ENCODE peak calls at places on chromosomes 1 and 21, in seven cellular contexts. One of them, this sample, is unnamed.

GRCh38 chr1:213374369-213374768 is 323.3 kb downstream of the RPS6KC1 start:
- DNase-seq in GM12865: peak
- DNase-seq in heart right ventricle: peak
- DNase-seq in coronary artery: no peak
- DNase-seq in cardiac fibroblast: peak
- DNase-seq in cardiac muscle cell: peak
- DNase-seq in pancreas: peak
- DNase-seq in this sample: peak

GRCh38 chr1:86912501-86912900 is 1.4 kb downstream of the SELENOF start:
- DNase-seq in pancreas: no peak
- DNase-seq in coronary artery: no peak
- DNase-seq in GM12865: peak
- DNase-seq in heart right ventricle: no peak
- DNase-seq in cardiac fibroblast: peak
- DNase-seq in cardiac muscle cell: peak
- DNase-seq in this sample: no peak

GRCh38 chr1:219812491-219813221 is 115.7 kb downstream of the SLC30A10 start:
- DNase-seq in GM12865: peak
- DNase-seq in cardiac muscle cell: peak
- DNase-seq in coronary artery: no peak
- DNase-seq in cardiac fibroblast: peak
- DNase-seq in heart right ventricle: peak
- DNase-seq in pancreas: no peak
- DNase-seq in this sample: peak

GRCh38 chr1:99122039-99122438 is 117.4 kb upstream of the PLPPR5 start:
- DNase-seq in coronary artery: no peak
- DNase-seq in cardiac fibroblast: no peak
- DNase-seq in pancreas: no peak
- DNase-seq in GM12865: no peak
- DNase-seq in cardiac muscle cell: no peak
- DNase-seq in heart right ventricle: no peak
- DNase-seq in this sample: no peak

GRCh38 chr1:153746174-153746573 is 18.3 kb downstream of the INTS3 start:
- DNase-seq in pancreas: no peak
- DNase-seq in GM12865: no peak
- DNase-seq in cardiac fibroblast: no peak
- DNase-seq in coronary artery: no peak
- DNase-seq in cardiac muscle cell: no peak
- DNase-seq in heart right ventricle: no peak
- DNase-seq in this sample: no peak

GRCh38 chr1:199515261-199515660 is 512.2 kb upstream of the NR5A2 start:
- DNase-seq in coronary artery: no peak
- DNase-seq in GM12865: no peak
- DNase-seq in cardiac fibroblast: no peak
- DNase-seq in pancreas: no peak
- DNase-seq in cardiac muscle cell: no peak
- DNase-seq in heart right ventricle: no peak
- DNase-seq in this sample: no peak

GRCh38 chr1:244952940-244953339 is 88.6 kb upstream of the HNRNPU start:
- DNase-seq in pancreas: no peak
- DNase-seq in cardiac muscle cell: no peak
- DNase-seq in heart right ventricle: no peak
- DNase-seq in GM12865: peak
- DNase-seq in coronary artery: no peak
- DNase-seq in cardiac fibroblast: no peak
- DNase-seq in this sample: peak

GRCh38 chr1:116763116-116763786 is 9.0 kb downstream of the CD2 start:
- DNase-seq in cardiac muscle cell: peak
- DNase-seq in GM12865: peak
- DNase-seq in coronary artery: no peak
- DNase-seq in pancreas: no peak
- DNase-seq in heart right ventricle: no peak
- DNase-seq in cardiac fibroblast: peak
- DNase-seq in this sample: no peak

GRCh38 chr1:208842442-208842841 is 598.3 kb upstream of the PLXNA2 start:
- DNase-seq in heart right ventricle: no peak
- DNase-seq in cardiac fibroblast: no peak
- DNase-seq in coronary artery: no peak
- DNase-seq in GM12865: no peak
- DNase-seq in pancreas: no peak
- DNase-seq in cardiac muscle cell: no peak
- DNase-seq in this sample: no peak

GRCh38 chr1:21624577-21625389 is 44.4 kb downstream of the RAP1GAP start:
- DNase-seq in cardiac muscle cell: peak
- DNase-seq in pancreas: no peak
- DNase-seq in heart right ventricle: no peak
- DNase-seq in coronary artery: no peak
- DNase-seq in cardiac fibroblast: peak
- DNase-seq in GM12865: no peak
- DNase-seq in this sample: no peak

GRCh38 chr1:95311006-95311405 is 77.0 kb downstream of the RWDD3 start:
- DNase-seq in GM12865: no peak
- DNase-seq in cardiac fibroblast: no peak
- DNase-seq in heart right ventricle: no peak
- DNase-seq in pancreas: no peak
- DNase-seq in coronary artery: no peak
- DNase-seq in cardiac muscle cell: no peak
- DNase-seq in this sample: no peak

GRCh38 chr1:14612281-14612680 is 13.8 kb downstream of the KAZN start:
- DNase-seq in pancreas: no peak
- DNase-seq in heart right ventricle: no peak
- DNase-seq in GM12865: no peak
- DNase-seq in coronary artery: no peak
- DNase-seq in cardiac muscle cell: no peak
- DNase-seq in cardiac fibroblast: no peak
- DNase-seq in this sample: no peak

GRCh38 chr1:234597894-234598293 is 12.1 kb downstream of the IRF2BP2 start:
- DNase-seq in pancreas: no peak
- DNase-seq in heart right ventricle: peak
- DNase-seq in cardiac fibroblast: peak
- DNase-seq in coronary artery: no peak
- DNase-seq in cardiac muscle cell: peak
- DNase-seq in GM12865: peak
- DNase-seq in this sample: peak

GRCh38 chr1:7265771-7266371 is 480.6 kb downstream of the CAMTA1 start:
- DNase-seq in coronary artery: no peak
- DNase-seq in pancreas: peak
- DNase-seq in heart right ventricle: no peak
- DNase-seq in cardiac muscle cell: peak
- DNase-seq in GM12865: peak
- DNase-seq in cardiac fibroblast: peak
- DNase-seq in this sample: no peak

GRCh38 chr1:212465311-212465710 is 32.6 kb downstream of the NENF start:
- DNase-seq in GM12865: no peak
- DNase-seq in cardiac muscle cell: no peak
- DNase-seq in pancreas: no peak
- DNase-seq in heart right ventricle: no peak
- DNase-seq in coronary artery: no peak
- DNase-seq in cardiac fibroblast: no peak
- DNase-seq in this sample: no peak

GRCh38 chr1:16605532-16605931 is 7.8 kb downstream of the NBPF1 start:
- DNase-seq in GM12865: no peak
- DNase-seq in pancreas: no peak
- DNase-seq in cardiac muscle cell: no peak
- DNase-seq in heart right ventricle: no peak
- DNase-seq in coronary artery: peak
- DNase-seq in cardiac fibroblast: no peak
- DNase-seq in this sample: no peak

GRCh38 chr1:39129514-39129913 is 75.0 kb upstream of the MACF1 start:
- DNase-seq in cardiac fibroblast: peak
- DNase-seq in cardiac muscle cell: peak
- DNase-seq in GM12865: peak
- DNase-seq in heart right ventricle: no peak
- DNase-seq in coronary artery: no peak
- DNase-seq in pancreas: no peak
- DNase-seq in this sample: no peak

GRCh38 chr1:96840396-96840795 is 118.8 kb downstream of the PTBP2 start:
- DNase-seq in heart right ventricle: no peak
- DNase-seq in GM12865: no peak
- DNase-seq in pancreas: no peak
- DNase-seq in coronary artery: no peak
- DNase-seq in cardiac muscle cell: no peak
- DNase-seq in cardiac fibroblast: no peak
- DNase-seq in this sample: no peak

GRCh38 chr21:33660406-33660805 is 18.1 kb downstream of the ITSN1 start:
- DNase-seq in coronary artery: no peak
- DNase-seq in pancreas: no peak
- DNase-seq in GM12865: no peak
- DNase-seq in heart right ventricle: no peak
- DNase-seq in cardiac muscle cell: peak
- DNase-seq in cardiac fibroblast: peak
- DNase-seq in this sample: no peak

GRCh38 chr21:26834181-26834945 is 10.8 kb downstream of the ADAMTS1 start:
- DNase-seq in cardiac muscle cell: peak
- DNase-seq in pancreas: no peak
- DNase-seq in heart right ventricle: no peak
- DNase-seq in coronary artery: no peak
- DNase-seq in GM12865: no peak
- DNase-seq in cardiac fibroblast: peak
- DNase-seq in this sample: no peak

GRCh38 chr1:204350857-204351573 is 8.7 kb downstream of the PLEKHA6 start:
- DNase-seq in heart right ventricle: peak
- DNase-seq in coronary artery: peak
- DNase-seq in cardiac fibroblast: peak
- DNase-seq in cardiac muscle cell: peak
- DNase-seq in GM12865: peak
- DNase-seq in pancreas: peak
- DNase-seq in this sample: no peak

DNA sequence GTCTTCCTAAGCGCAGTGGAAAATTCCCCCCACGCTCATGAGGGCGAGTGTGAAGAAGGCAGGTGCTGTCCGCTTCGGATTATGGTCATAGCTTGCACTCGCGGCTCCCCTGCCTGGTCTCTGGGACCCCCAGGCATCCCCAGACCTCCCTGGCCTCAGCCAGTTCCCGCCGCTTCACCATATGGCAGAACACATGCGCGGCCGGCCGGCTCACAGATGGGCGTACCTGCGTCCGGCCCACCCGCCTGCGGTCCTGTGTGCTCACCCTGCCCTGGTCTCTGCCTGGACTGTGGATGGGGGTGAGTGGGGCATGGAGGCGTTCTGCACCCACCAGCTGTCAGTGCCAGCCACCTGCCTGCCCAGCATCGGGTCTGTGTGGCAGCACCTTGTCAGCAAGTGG is 34.1 kb downstream of the PRKCZ start:
- DNase-seq in cardiac muscle cell: no peak
- DNase-seq in heart right ventricle: no peak
- DNase-seq in GM12865: no peak
- DNase-seq in pancreas: no peak
- DNase-seq in cardiac fibroblast: no peak
- DNase-seq in coronary artery: no peak
- DNase-seq in this sample: no peak
- TF ChIP-seq CTCF in cardiac muscle cell: no peak
- TF ChIP-seq CTCF in heart right ventricle: no peak
- TF ChIP-seq CTCF in GM12865: no peak
- TF ChIP-seq CTCF in pancreas: no peak
- TF ChIP-seq CTCF in cardiac fibroblast: no peak
- TF ChIP-seq CTCF in coronary artery: no peak
- TF ChIP-seq CTCF in this sample: no peak

DNA sequence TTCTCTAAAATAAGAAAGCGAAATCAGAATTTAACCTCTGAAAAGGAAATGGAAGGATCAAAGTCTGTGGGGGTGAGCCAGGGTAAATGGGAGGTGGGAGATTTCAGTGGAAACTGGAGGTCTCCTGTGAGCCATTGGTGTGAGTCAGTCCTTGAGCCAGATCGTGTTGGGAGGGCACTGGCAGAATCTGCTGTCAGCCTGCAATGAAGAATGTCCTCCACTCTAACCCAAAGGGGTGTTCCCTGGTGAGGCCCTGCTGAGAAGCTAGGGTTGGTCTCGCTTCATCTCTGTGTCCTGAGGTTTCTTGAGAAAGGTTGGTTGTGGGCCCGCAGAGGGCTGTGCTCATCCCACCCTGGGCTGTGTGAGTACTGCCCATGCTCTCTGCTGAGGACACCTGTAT is 2.4 kb downstream of the QSOX1 start:
- DNase-seq in GM12865: no peak
- DNase-seq in heart right ventricle: no peak
- DNase-seq in pancreas: no peak
- DNase-seq in cardiac fibroblast: peak
- DNase-seq in cardiac muscle cell: peak
- DNase-seq in coronary artery: no peak
- DNase-seq in this sample: no peak
- H3K4me3 ChIP-seq in GM12865: no peak
- H3K4me3 ChIP-seq in heart right ventricle: no peak
- H3K4me3 ChIP-seq in pancreas: peak
- H3K4me3 ChIP-seq in cardiac fibroblast: peak
- H3K4me3 ChIP-seq in cardiac muscle cell: no peak
- H3K4me3 ChIP-seq in coronary artery: peak
- H3K4me3 ChIP-seq in this sample: no peak

GRCh38 chr1:151054971-151055547 is 4.4 kb downstream of the CDC42SE1 start:
- DNase-seq in cardiac muscle cell: no peak
- DNase-seq in GM12865: no peak
- DNase-seq in cardiac fibroblast: no peak
- DNase-seq in coronary artery: no peak
- DNase-seq in pancreas: no peak
- DNase-seq in heart right ventricle: no peak
- DNase-seq in this sample: no peak

GRCh38 chr1:151058682-151059341 is 610 bp downstream of the CDC42SE1 start:
- DNase-seq in cardiac fibroblast: peak
- DNase-seq in heart right ventricle: peak
- DNase-seq in GM12865: no peak
- DNase-seq in pancreas: peak
- DNase-seq in coronary artery: no peak
- DNase-seq in cardiac muscle cell: peak
- DNase-seq in this sample: peak

GRCh38 chr1:151055581-151055980 is 3.8 kb downstream of the CDC42SE1 start:
- DNase-seq in cardiac fibroblast: no peak
- DNase-seq in heart right ventricle: no peak
- DNase-seq in cardiac muscle cell: no peak
- DNase-seq in GM12865: no peak
- DNase-seq in pancreas: no peak
- DNase-seq in coronary artery: no peak
- DNase-seq in this sample: no peak

GRCh38 chr1:151056149-151056548 is 3.3 kb downstream of the CDC42SE1 start:
- DNase-seq in heart right ventricle: no peak
- DNase-seq in coronary artery: no peak
- DNase-seq in cardiac muscle cell: no peak
- DNase-seq in pancreas: no peak
- DNase-seq in cardiac fibroblast: no peak
- DNase-seq in GM12865: peak
- DNase-seq in this sample: no peak

DNA sequence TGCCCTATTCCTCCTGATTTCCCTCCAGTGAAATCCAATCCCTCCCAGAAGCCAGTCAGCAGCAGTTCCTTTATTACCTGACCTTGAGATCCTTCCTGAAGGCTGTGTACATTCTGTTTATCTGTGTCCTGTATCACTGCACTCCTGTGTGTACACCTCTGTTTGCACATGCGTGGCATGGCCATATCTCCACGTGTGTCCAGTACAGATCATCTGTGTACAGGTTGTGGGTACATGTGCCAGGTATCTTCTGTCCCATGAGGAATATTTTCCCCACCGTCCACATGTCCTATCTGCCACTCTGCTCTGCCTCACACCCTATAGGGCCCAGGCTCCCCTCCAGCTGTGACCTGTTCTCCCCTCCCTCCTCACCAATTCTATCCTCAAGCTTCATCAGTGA is 2.8 kb downstream of the CDC42SE1 start:
- DNase-seq in coronary artery: no peak
- DNase-seq in heart right ventricle: no peak
- DNase-seq in GM12865: no peak
- DNase-seq in cardiac muscle cell: no peak
- DNase-seq in pancreas: no peak
- DNase-seq in cardiac fibroblast: no peak
- DNase-seq in this sample: no peak
- TF ChIP-seq CTCF in coronary artery: no peak
- TF ChIP-seq CTCF in heart right ventricle: no peak
- TF ChIP-seq CTCF in GM12865: no peak
- TF ChIP-seq CTCF in cardiac muscle cell: no peak
- TF ChIP-seq CTCF in pancreas: no peak
- TF ChIP-seq CTCF in cardiac fibroblast: no peak
- TF ChIP-seq CTCF in this sample: no peak

GRCh38 chr1:230152999-230153398 is 86.0 kb downstream of the GALNT2 start:
- DNase-seq in pancreas: no peak
- DNase-seq in heart right ventricle: no peak
- DNase-seq in cardiac fibroblast: no peak
- DNase-seq in coronary artery: no peak
- DNase-seq in GM12865: no peak
- DNase-seq in cardiac muscle cell: no peak
- DNase-seq in this sample: no peak
- H3K4me3 ChIP-seq in pancreas: no peak
- H3K4me3 ChIP-seq in heart right ventricle: no peak
- H3K4me3 ChIP-seq in cardiac fibroblast: no peak
- H3K4me3 ChIP-seq in coronary artery: no peak
- H3K4me3 ChIP-seq in GM12865: no peak
- H3K4me3 ChIP-seq in cardiac muscle cell: no peak
- H3K4me3 ChIP-seq in this sample: no peak

This sample was measured in Caco-2.